ENCODE peak calls at places on chromosome 3, in eight cellular contexts. Q is CD8-positive, alpha-beta T cell; P is mammary epithelial cell; F is Peyer's patch; R is fibroblast of pulmonary artery; K is lower leg skin; Z is brain microvascular endothelial cell; C is astrocyte of the spinal cord. X is an unnamed sample.
A peak's percentile ranks its signal among the peaks of the same experiment; 100 is the strongest.

GRCh38 chr3:147872568-147872967 is 463.4 kb downstream of the ZIC1 start:
- DNase-seq in F (no peak), P (no peak), Q (no peak), K (no peak), C (no peak), Z (no peak), R (no peak), X (no peak)

GRCh38 chr3:61809879-61810278 is 248.5 kb downstream of the PTPRG start:
- DNase-seq in Z (no peak), C (peak; percentile 43), F (peak; percentile 52), P (no peak), Q (no peak), K (no peak), R (peak; percentile 56), X (no peak)

GRCh38 chr3:49238274-49239127 is 38.5 kb downstream of the C3orf62 start:
- DNase-seq in R (peak; percentile 87), Q (no peak), P (peak; percentile 86), C (peak; percentile 13), Z (peak; percentile 41), K (peak; percentile 88), F (no peak), X (peak; percentile 78)

GRCh38 chr3:48765376-48765775 is 48.4 kb upstream of the IP6K2 start:
- DNase-seq in Q (no peak), R (peak; percentile 15), K (peak; percentile 26), P (peak; percentile 29), F (no peak), C (no peak), Z (no peak), X (peak; percentile 32)

GRCh38 chr3:152524198-152525140 is 255.7 kb downstream of the MBNL1 start:
- DNase-seq in R (peak; percentile 83), P (peak; percentile 12), K (no peak), Z (peak; percentile 69), Q (peak; percentile 37), C (peak; percentile 66), F (no peak), X (peak; percentile 70)

GRCh38 chr3:14286887-14287496 is 108.4 kb downstream of the LSM3 start:
- DNase-seq in C (no peak), Q (no peak), F (peak; percentile 29), P (no peak), K (no peak), R (no peak), Z (no peak), X (no peak)

GRCh38 chr3:144763878-144764454 is 792.3 kb downstream of the DIPK2A start:
- DNase-seq in C (peak; percentile 10), R (no peak), K (no peak), Z (no peak), Q (no peak), P (peak; percentile 5), F (no peak), X (no peak)

GRCh38 chr3:89488800-89489580 is 381.6 kb downstream of the EPHA3 start:
- DNase-seq in F (no peak), Z (no peak), P (no peak), R (peak; percentile 50), C (no peak), K (no peak), Q (no peak), X (peak; percentile 19)

GRCh38 chr3:134369861-134370596 is 4.2 kb downstream of the AMOTL2 start:
- DNase-seq in C (no peak), R (peak; percentile 43), Q (no peak), F (no peak), P (no peak), Z (no peak), K (peak; percentile 68), X (peak; percentile 34)
- H3K4me3 ChIP-seq in C (no peak overlapping the region), R (no peak overlapping the region), Q (no peak overlapping the region), F (no peak overlapping the region), P (no peak overlapping the region), Z (peak overlapping the region; percentile 3), K (no peak overlapping the region), X (peak overlapping the region; percentile 81)

DNA sequence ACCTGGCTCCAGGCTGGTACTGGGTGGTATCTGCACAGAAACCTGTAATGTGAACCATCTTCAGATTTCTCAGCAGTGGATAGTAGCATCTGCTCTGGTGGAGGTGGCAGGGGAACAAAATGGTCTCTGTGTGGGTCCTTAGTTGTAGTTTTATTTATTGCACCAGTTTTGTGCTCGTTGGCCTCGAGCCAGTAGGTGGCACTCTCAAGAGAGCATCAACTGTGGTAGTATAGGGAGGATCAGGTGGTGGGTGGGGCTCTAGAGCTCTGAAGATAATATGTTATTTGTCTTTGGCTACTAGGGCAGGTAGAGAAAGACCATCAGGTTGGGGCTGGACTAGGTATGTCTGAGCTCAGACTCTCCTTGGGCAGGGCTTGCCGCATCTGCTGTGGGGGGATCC is 254.0 kb upstream of the GPR149 start:
- DNase-seq in P (no peak), K (no peak), F (no peak), Z (no peak), Q (no peak), R (no peak), C (no peak), X (no peak)
- TF ChIP-seq CTCF in P (no peak), K (no peak), F (no peak), Z (no peak), Q (no peak), R (no peak), C (no peak), X (no peak)

GRCh38 chr3:184015381-184016019 is 2.2 kb downstream of the ABCC5 start:
- DNase-seq in Q (no peak), Z (no peak), F (no peak), K (no peak), C (no peak), P (no peak), R (no peak), X (no peak)
- H3K4me3 ChIP-seq in Q (no peak overlapping the region), Z (no peak overlapping the region), F (no peak overlapping the region), K (no peak overlapping the region), C (no peak overlapping the region), P (no peak overlapping the region), R (no peak overlapping the region), X (no peak overlapping the region)

DNA sequence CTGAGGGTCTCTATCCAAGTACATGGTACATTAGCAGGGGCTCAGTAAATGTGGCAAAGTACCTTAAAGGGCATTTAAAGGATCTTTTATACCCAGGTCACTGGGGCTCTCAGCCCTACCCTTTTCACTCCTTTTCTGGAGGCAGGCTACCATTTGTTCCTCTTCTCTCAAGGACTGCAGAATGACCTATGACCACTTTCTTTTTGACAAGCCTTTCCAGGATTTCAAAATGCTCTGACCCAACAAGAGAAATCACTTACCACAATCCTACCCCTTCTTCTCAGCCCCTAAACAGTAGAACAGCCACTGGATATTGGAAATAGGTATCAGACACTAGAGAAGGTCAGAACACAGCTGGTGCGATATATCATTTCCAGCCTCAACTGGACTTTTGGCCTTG is 221.8 kb upstream of the TPRG1 start:
- DNase-seq in Q (no peak), P (no peak), Z (no peak), C (no peak), R (no peak), K (no peak), F (no peak), X (no peak)
- TF ChIP-seq CTCF in Q (no peak), P (no peak), Z (no peak), C (no peak), R (no peak), K (no peak), F (no peak), X (no peak)

DNA sequence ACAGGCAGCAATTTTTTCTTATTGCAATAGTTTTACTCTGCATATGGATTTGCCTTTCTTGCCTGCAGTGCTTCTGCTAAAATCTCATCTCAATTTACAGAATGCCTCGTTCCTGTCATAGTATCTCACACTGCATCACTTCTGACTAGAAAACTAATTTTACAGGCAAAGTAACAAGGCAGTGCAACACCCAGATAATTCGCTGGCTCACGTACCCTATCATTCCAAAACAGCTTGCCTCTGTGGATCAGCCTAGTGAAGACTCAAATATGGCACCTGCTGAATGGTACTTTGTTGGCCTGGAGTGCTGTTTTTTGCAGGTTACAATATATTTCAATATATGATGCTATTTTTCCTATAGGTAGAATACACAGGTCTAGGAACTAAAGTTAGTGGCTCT is 5.3 kb downstream of the EIF5A2 start:
- DNase-seq in Q (no peak), K (no peak), C (no peak), F (no peak), P (no peak), R (no peak), Z (no peak), X (no peak)
- H3K4me3 ChIP-seq in Q (no peak overlapping the region), K (no peak overlapping the region), C (no peak overlapping the region), F (no peak overlapping the region), P (no peak overlapping the region), R (no peak overlapping the region), Z (no peak overlapping the region), X (no peak overlapping the region)

DNA sequence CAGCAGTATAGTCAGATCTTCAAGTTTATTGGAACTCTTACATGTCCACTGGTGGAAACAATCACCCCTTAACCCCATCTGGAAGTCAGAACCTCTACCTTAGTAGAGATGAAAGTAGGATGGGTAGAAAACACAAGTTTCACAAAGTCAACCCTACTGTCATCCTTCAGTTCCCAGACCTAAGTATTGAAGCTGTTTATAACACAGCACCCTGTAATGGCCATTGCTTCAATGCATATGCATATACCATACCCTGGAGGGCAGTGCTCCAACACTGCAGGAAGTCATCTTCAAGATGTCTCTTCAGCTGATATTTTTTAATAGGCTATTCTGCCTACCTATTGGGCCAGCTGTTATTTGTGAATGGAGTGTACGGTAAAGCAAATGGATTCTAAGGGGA is 241.3 kb downstream of the UBE2E2 start:
- DNase-seq in C (no peak), P (no peak), K (no peak), F (no peak), R (no peak), Z (no peak), Q (no peak), X (no peak)
- TF ChIP-seq CTCF in C (no peak), P (no peak), K (no peak), F (no peak), R (no peak), Z (no peak), Q (no peak), X (no peak)

GRCh38 chr3:155364492-155364891 is 71.0 kb upstream of the STRIT1 start:
- DNase-seq in K (no peak), Q (no peak), Z (no peak), R (no peak), P (no peak), C (no peak), F (no peak), X (no peak)
- H3K4me3 ChIP-seq in K (no peak overlapping the region), Q (no peak overlapping the region), Z (no peak overlapping the region), R (no peak overlapping the region), P (no peak overlapping the region), C (no peak overlapping the region), F (no peak overlapping the region), X (no peak overlapping the region)

X was measured in foreskin fibroblast.